ENCODE peak calls at places on chromosomes 1 and 21, in seven cellular contexts. D is activated T-cell treated with anti-CD3 and anti-CD28 coated beads, Interleukin-2, amount 50 U/mL, for 72 hours; U is activated CD8-positive, alpha-beta memory T cell treated with anti-CD3 and anti-CD28 coated beads, Interleukin-2, amount 50 U/mL, for 4 hours; R is HFFc6; H is immature natural killer cell; I is KBM-7; W is neuronal stem cell. O is an unnamed sample.

GRCh38 chr1:41360074-41361027 is 883 bp upstream of the FOXO6 start:
- DNase-seq in I (no peak), H (no peak), D (no peak), U (no peak), W (no peak), R (no peak), O (no peak)

GRCh38 chr21:14982336-14982735 is 82.5 kb downstream of the NRIP1 start:
- DNase-seq in R (no peak), U (no peak), D (no peak), H (no peak), I (no peak), W (no peak), O (no peak)

GRCh38 chr1:227779021-227779441 is 36.4 kb upstream of the PRSS38 start:
- DNase-seq in I (no peak), R (no peak), D (no peak), W (no peak), H (no peak), U (no peak), O (no peak)

GRCh38 chr1:210364479-210364878 is 35.8 kb downstream of the HHAT start:
- DNase-seq in W (no peak), U (no peak), I (no peak), H (no peak), D (no peak), R (no peak), O (no peak)

GRCh38 chr1:32178380-32179192 is 889 bp upstream of the TXLNA start:
- DNase-seq in U (no peak), I (no peak), H (no peak), W (no peak), R (no peak), D (no peak), O (no peak)

GRCh38 chr21:45146301-45146700 is 71.9 kb downstream of the ADARB1 start:
- DNase-seq in D (no peak), W (no peak), U (no peak), R (no peak), H (no peak), I (no peak), O (no peak)

GRCh38 chr1:184860985-184861754 is 106.5 kb upstream of the EDEM3 start:
- DNase-seq in D (no peak), H (no peak), R (no peak), U (no peak), I (no peak), W (no peak), O (no peak)

GRCh38 chr1:221715321-221716169 is 26.3 kb downstream of the DUSP10 start:
- DNase-seq in W (no peak), H (no peak), D (no peak), I (no peak), U (no peak), R (peak; percentile 53), O (no peak)

GRCh38 chr1:47211796-47212269 is 20.2 kb downstream of the TAL1 start:
- DNase-seq in U (no peak), R (no peak), D (no peak), W (no peak), I (peak; percentile 87), H (no peak), O (no peak)

GRCh38 chr1:172320723-172321122 is 99.8 kb upstream of the C1orf105 start:
- DNase-seq in W (no peak), H (no peak), R (peak; percentile 61), D (no peak), I (no peak), U (no peak), O (no peak)

GRCh38 chr1:49293016-49293415 is 516.3 kb upstream of the BEND5 start:
- DNase-seq in U (no peak), I (no peak), W (no peak), D (no peak), H (no peak), R (no peak), O (no peak)

GRCh38 chr1:29801561-29801973 is 565.2 kb downstream of the PTPRU start:
- DNase-seq in R (no peak), D (no peak), U (no peak), W (no peak), I (no peak), H (no peak), O (no peak)

GRCh38 chr1:180680558-180681144 is 48.8 kb downstream of the XPR1 start:
- DNase-seq in U (no peak), H (no peak), I (no peak), W (no peak), R (peak; percentile 33), D (no peak), O (no peak)

O was measured in activated gamma-delta T cell treated with anti-CD3 and anti-CD28 coated beads, Interleukin-2, amount 50 U/mL, for 16 hours.